ENCODE peak calls at places on chromosomes 7 and 10, in nine cellular contexts. One of them, this sample, is unnamed.

GRCh38 chr7:85018498-85018897 is 168.4 kb downstream of the SEMA3D start:
- DNase-seq in stromal cell of bone marrow: no peak
- DNase-seq in progenitor cell of endocrine pancreas: no peak
- DNase-seq in ELR: no peak
- DNase-seq in HT-29: peak
- DNase-seq in NCI-H2081: no peak
- DNase-seq in NCI-H1930: no peak
- DNase-seq in Calu3: no peak
- DNase-seq in stimulated activated CD4-positive, alpha-beta T cell treated with anti-CD3 and anti-CD28 coated beads, TNF-alpha, amount 100 ng/mL, for 48 hours: no peak
- DNase-seq in this sample: no peak

GRCh38 chr7:78039791-78040776 is 241.5 kb downstream of the PHTF2 start:
- DNase-seq in progenitor cell of endocrine pancreas: no peak
- DNase-seq in NCI-H1930: no peak
- DNase-seq in HT-29: no peak
- DNase-seq in stromal cell of bone marrow: no peak
- DNase-seq in NCI-H2081: no peak
- DNase-seq in stimulated activated CD4-positive, alpha-beta T cell treated with anti-CD3 and anti-CD28 coated beads, TNF-alpha, amount 100 ng/mL, for 48 hours: peak
- DNase-seq in ELR: peak
- DNase-seq in Calu3: no peak
- DNase-seq in this sample: peak

GRCh38 chr7:67618569-67619543 is 622.2 kb downstream of the TYW1 start:
- DNase-seq in stromal cell of bone marrow: no peak
- DNase-seq in HT-29: no peak
- DNase-seq in ELR: no peak
- DNase-seq in NCI-H2081: peak
- DNase-seq in Calu3: no peak
- DNase-seq in NCI-H1930: peak
- DNase-seq in stimulated activated CD4-positive, alpha-beta T cell treated with anti-CD3 and anti-CD28 coated beads, TNF-alpha, amount 100 ng/mL, for 48 hours: no peak
- DNase-seq in progenitor cell of endocrine pancreas: no peak
- DNase-seq in this sample: no peak

GRCh38 chr10:1203704-1204103 is 147.5 kb downstream of the WDR37 start:
- DNase-seq in NCI-H1930: no peak
- DNase-seq in stimulated activated CD4-positive, alpha-beta T cell treated with anti-CD3 and anti-CD28 coated beads, TNF-alpha, amount 100 ng/mL, for 48 hours: no peak
- DNase-seq in progenitor cell of endocrine pancreas: no peak
- DNase-seq in ELR: no peak
- DNase-seq in Calu3: no peak
- DNase-seq in NCI-H2081: no peak
- DNase-seq in HT-29: no peak
- DNase-seq in stromal cell of bone marrow: no peak
- DNase-seq in this sample: no peak

GRCh38 chr10:52539463-52539862 is 225.4 kb downstream of the DKK1 start:
- DNase-seq in Calu3: no peak
- DNase-seq in ELR: peak
- DNase-seq in NCI-H1930: no peak
- DNase-seq in progenitor cell of endocrine pancreas: no peak
- DNase-seq in stimulated activated CD4-positive, alpha-beta T cell treated with anti-CD3 and anti-CD28 coated beads, TNF-alpha, amount 100 ng/mL, for 48 hours: no peak
- DNase-seq in stromal cell of bone marrow: no peak
- DNase-seq in HT-29: no peak
- DNase-seq in NCI-H2081: no peak
- DNase-seq in this sample: no peak

GRCh38 chr10:102121739-102122372 is 1.7 kb upstream of the LDB1 start:
- DNase-seq in NCI-H1930: no peak
- DNase-seq in progenitor cell of endocrine pancreas: no peak
- DNase-seq in NCI-H2081: no peak
- DNase-seq in Calu3: no peak
- DNase-seq in HT-29: no peak
- DNase-seq in stromal cell of bone marrow: no peak
- DNase-seq in stimulated activated CD4-positive, alpha-beta T cell treated with anti-CD3 and anti-CD28 coated beads, TNF-alpha, amount 100 ng/mL, for 48 hours: no peak
- DNase-seq in ELR: no peak
- DNase-seq in this sample: no peak

GRCh38 chr7:55572378-55573233 is at the start of gene VOPP1:
- DNase-seq in Calu3: peak
- DNase-seq in NCI-H1930: peak
- DNase-seq in stimulated activated CD4-positive, alpha-beta T cell treated with anti-CD3 and anti-CD28 coated beads, TNF-alpha, amount 100 ng/mL, for 48 hours: peak
- DNase-seq in stromal cell of bone marrow: peak
- DNase-seq in NCI-H2081: peak
- DNase-seq in progenitor cell of endocrine pancreas: peak
- DNase-seq in ELR: peak
- DNase-seq in HT-29: peak
- DNase-seq in this sample: peak

GRCh38 chr10:104130041-104130440 is 8.1 kb downstream of the SFR1 start:
- DNase-seq in NCI-H2081: no peak
- DNase-seq in NCI-H1930: no peak
- DNase-seq in stromal cell of bone marrow: no peak
- DNase-seq in progenitor cell of endocrine pancreas: no peak
- DNase-seq in ELR: no peak
- DNase-seq in HT-29: no peak
- DNase-seq in Calu3: no peak
- DNase-seq in stimulated activated CD4-positive, alpha-beta T cell treated with anti-CD3 and anti-CD28 coated beads, TNF-alpha, amount 100 ng/mL, for 48 hours: no peak
- DNase-seq in this sample: no peak

GRCh38 chr7:94041529-94041928 is 37.4 kb upstream of the BET1 start:
- DNase-seq in HT-29: no peak
- DNase-seq in NCI-H2081: no peak
- DNase-seq in stimulated activated CD4-positive, alpha-beta T cell treated with anti-CD3 and anti-CD28 coated beads, TNF-alpha, amount 100 ng/mL, for 48 hours: no peak
- DNase-seq in stromal cell of bone marrow: no peak
- DNase-seq in ELR: peak
- DNase-seq in NCI-H1930: no peak
- DNase-seq in Calu3: no peak
- DNase-seq in progenitor cell of endocrine pancreas: no peak
- DNase-seq in this sample: no peak

GRCh38 chr7:33485746-33486491 is 356.6 kb downstream of the BBS9 start:
- DNase-seq in NCI-H1930: no peak
- DNase-seq in Calu3: no peak
- DNase-seq in progenitor cell of endocrine pancreas: no peak
- DNase-seq in ELR: peak
- DNase-seq in stromal cell of bone marrow: no peak
- DNase-seq in HT-29: no peak
- DNase-seq in stimulated activated CD4-positive, alpha-beta T cell treated with anti-CD3 and anti-CD28 coated beads, TNF-alpha, amount 100 ng/mL, for 48 hours: no peak
- DNase-seq in NCI-H2081: no peak
- DNase-seq in this sample: no peak